ENCODE peak calls at places on chromosomes 5 and 9, in eight cellular contexts. L is cardiac fibroblast; G is astrocyte of the spinal cord; B is GM06990; H is astrocyte; K is neural crest cell; S is CD8-positive, alpha-beta T cell; C is uterus. F is an unnamed sample.

GRCh38 chr9:2016411-2017208 is 1.5 kb downstream of the SMARCA2 start:
- DNase-seq in C (peak; percentile 75), G (peak; percentile 78), L (peak; percentile 81), H (peak; percentile 70), B (peak; percentile 80), K (peak; percentile 22), S (peak; percentile 64), F (peak; percentile 65)

GRCh38 chr5:77993141-77993540 is 217.0 kb upstream of the TBCA start:
- DNase-seq in G (no peak), K (no peak), C (no peak), S (no peak), L (no peak), B (no peak), H (no peak), F (no peak)

GRCh38 chr5:148043705-148044104 is 20.1 kb upstream of the SPINK5 start:
- DNase-seq in B (no peak), S (no peak), L (no peak), C (no peak), H (no peak), K (no peak), G (no peak), F (no peak)

GRCh38 chr5:90111354-90112070 is 298.0 kb downstream of the CETN3 start:
- DNase-seq in H (peak; percentile 12), K (no peak), C (no peak), G (peak; percentile 50), L (peak; percentile 77), S (no peak), B (no peak), F (no peak)

GRCh38 chr5:179416114-179416730 is 71.0 kb upstream of the ADAMTS2 start:
- DNase-seq in K (no peak), G (no peak), S (no peak), H (no peak), L (no peak), B (no peak), C (no peak), F (no peak)

GRCh38 chr5:25448190-25448621 is 803.4 kb upstream of the CDH10 start:
- DNase-seq in L (no peak), C (no peak), K (no peak), S (no peak), G (no peak), B (no peak), H (no peak), F (no peak)

GRCh38 chr9:95065224-95065623 is 252.3 kb downstream of the FANCC start:
- DNase-seq in G (no peak), C (no peak), B (no peak), S (no peak), H (no peak), L (no peak), K (no peak), F (no peak)

GRCh38 chr5:68886814-68887213 is 207.0 kb upstream of the SLC30A5 start:
- DNase-seq in G (no peak), S (no peak), K (no peak), H (no peak), B (no peak), C (no peak), L (no peak), F (no peak)

GRCh38 chr5:34552686-34553085 is 103.4 kb upstream of the RAI14 start:
- DNase-seq in G (no peak), S (no peak), B (no peak), L (no peak), H (no peak), C (no peak), K (no peak), F (no peak)

GRCh38 chr9:36721846-36722588 is 149.3 kb downstream of the MELK start:
- DNase-seq in C (no peak), B (no peak), L (peak; percentile 11), H (no peak), S (no peak), K (no peak), G (no peak), F (no peak)

GRCh38 chr5:132952829-132953228 is 10.6 kb downstream of the AFF4 start:
- DNase-seq in C (no peak), B (no peak), H (no peak), K (no peak), S (no peak), L (no peak), G (no peak), F (no peak)

GRCh38 chr5:38069360-38069759 is 189.0 kb upstream of the EGFLAM start:
- DNase-seq in H (peak; percentile 18), S (no peak), B (no peak), G (no peak), K (no peak), L (peak; percentile 23), C (no peak), F (no peak)

GRCh38 chr9:89109666-89110065 is 69.0 kb downstream of the SHC3 start:
- DNase-seq in C (no peak), G (no peak), S (no peak), B (no peak), H (peak; percentile 8), K (no peak), L (peak; percentile 42), F (peak; percentile 28)

GRCh38 chr9:131562032-131562959 is 17.0 kb downstream of the PRRT1B start:
- DNase-seq in H (peak; percentile 53), K (no peak), B (no peak), L (peak; percentile 43), G (peak; percentile 12), S (no peak), C (no peak), F (no peak)

GRCh38 chr5:10192309-10192708 is 57.4 kb downstream of the ATPSCKMT start:
- DNase-seq in G (peak; percentile 53), B (no peak), L (peak; percentile 56), S (no peak), H (peak; percentile 66), K (no peak), C (no peak), F (peak; percentile 69)

GRCh38 chr5:103475629-103476240 is 86.9 kb downstream of the NUDT12 start:
- DNase-seq in C (no peak), H (peak; percentile 17), S (no peak), G (peak; percentile 67), K (no peak), L (peak; percentile 79), B (no peak), F (peak; percentile 62)

GRCh38 chr5:52725065-52725746 is 62.5 kb upstream of the ITGA1 start:
- DNase-seq in L (peak; percentile 45), S (peak; percentile 67), K (no peak), C (no peak), H (peak; percentile 16), B (peak; percentile 30), G (no peak), F (no peak)

GRCh38 chr5:170632266-170632984 is 128.6 kb downstream of the KCNIP1 start:
- DNase-seq in G (no peak), L (no peak), C (no peak), K (peak; percentile 25), H (no peak), S (no peak), B (no peak), F (no peak)
- TF ChIP-seq CTCF in G (peak; percentile 1), L (peak; percentile 19), C (no peak), K (peak; percentile 13), H (no peak), S (no peak), B (no peak), F (no peak)

DNA sequence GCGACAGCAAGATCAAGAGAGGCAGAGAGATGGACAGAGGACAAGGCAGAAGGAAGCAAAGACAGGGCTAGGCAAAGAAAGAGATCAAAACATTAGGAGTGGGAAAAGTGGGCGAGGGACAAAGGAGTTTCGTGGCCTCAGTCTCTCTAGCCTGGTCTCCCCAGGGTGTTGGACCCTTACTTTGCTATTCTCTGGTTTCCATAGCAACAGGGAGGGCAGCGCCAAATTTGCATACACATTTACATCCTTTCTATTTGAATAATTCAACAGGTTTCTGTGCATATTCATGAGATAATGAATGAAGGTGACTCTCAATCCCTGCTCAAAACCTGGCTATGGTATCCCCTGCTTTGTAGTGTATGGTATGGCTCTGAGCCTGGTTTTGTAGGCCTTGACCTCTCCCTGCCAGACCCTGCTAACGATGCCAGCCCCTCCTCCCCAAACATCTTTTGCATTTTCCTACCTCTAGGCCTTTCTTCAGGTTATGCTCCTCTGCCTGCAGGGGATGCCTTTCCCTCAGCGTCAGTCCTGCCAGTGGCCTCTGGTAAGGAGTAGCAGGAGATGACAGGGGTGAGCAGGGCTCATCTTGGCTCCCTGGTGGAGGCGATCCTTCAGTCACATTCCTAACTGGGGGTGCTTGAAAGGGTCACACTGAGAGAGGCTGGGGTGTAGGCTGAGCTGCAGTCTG is 9.9 kb downstream of the RPP25L start:
- DNase-seq in L (no peak), C (no peak), K (no peak), H (no peak), S (no peak), G (no peak), B (no peak), F (no peak)
- TF ChIP-seq CTCF in L (no peak), C (no peak), K (no peak), H (no peak), S (no peak), G (no peak), B (no peak), F (no peak)

DNA sequence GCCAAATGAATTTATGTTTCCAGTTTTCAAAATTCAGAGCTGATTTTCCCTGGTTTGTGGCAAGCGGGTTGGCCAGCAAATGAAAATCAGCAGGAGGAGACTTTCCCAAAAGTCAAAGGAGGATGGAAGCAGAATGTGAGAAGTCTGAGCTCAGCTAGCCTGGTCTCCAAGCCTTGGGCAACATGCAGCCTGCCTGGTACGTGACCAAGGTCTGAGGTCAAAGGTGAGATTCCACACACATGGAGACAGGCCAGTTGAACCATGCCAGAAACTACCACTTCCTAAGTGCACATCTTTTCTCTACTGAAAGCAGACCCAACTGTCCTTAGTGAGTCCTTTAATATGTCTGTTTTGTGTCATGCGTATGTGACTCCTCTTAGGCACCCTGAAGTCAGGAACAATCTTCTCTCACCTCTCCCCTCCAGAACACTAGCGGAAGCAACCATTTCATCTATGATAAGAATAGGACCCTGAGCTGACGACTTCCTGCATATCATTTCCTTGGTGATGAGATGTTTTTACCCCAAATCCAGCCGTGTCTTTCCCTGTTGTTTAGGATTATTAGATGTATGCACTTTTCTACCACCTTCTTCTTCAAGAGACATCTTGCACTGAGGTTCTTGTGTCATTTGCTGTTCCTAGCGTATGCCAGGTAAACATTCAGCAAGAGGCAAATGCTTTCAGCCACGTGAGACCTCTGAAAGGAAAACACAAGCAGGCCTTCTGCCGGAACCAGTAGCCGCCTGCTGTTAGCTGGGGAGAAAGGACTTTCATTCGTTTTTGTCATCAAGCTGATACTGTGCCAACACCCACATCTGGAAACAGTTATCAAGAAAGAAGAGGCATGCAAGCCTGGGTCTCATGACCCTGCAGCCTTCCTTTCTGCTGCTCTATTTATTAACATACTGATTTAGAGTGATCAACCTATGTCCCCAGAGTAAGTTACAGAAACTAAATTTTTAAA is 9.7 kb upstream of the TGFBI start:
- DNase-seq in H (peak; percentile 96), B (no peak), S (no peak), G (peak; percentile 98), K (no peak), C (peak; percentile 62), L (peak; percentile 99), F (peak; percentile 97)
- TF ChIP-seq CTCF in H (peak; percentile 40), B (no peak), S (no peak), G (peak; percentile 45), K (no peak), C (peak; percentile 28), L (peak; percentile 55), F (peak; percentile 71)

DNA sequence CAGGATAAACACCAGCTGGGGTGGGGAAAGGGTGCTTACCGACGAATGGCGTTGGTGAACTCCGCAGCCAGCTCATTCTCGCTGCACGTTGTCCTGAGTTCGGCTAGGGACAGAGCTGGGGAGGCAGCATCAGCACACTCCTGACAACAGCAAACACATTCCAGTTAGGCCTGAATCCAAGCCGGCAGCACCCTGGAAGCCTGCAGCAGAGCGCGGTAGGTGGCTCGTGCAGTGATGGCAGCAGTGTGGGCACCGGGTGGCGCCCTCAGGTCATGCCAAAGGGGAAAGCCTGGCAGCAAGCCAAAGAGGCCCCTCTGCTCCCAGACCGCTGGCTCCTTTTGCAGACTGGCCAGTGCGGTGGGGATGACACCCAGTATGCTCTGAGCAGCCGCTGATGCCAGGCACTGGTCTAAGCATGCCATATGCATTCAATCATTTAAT is 66.9 kb downstream of the DCP2 start:
- DNase-seq in K (peak; percentile 25), C (peak; percentile 29), B (no peak), L (peak; percentile 32), S (peak; percentile 16), H (no peak), G (peak; percentile 35), F (peak; percentile 52)
- TF ChIP-seq CTCF in K (peak; percentile 41), C (peak; percentile 24), B (peak; percentile 19), L (no peak), S (peak; percentile 24), H (no peak), G (peak; percentile 42), F (peak; percentile 70)

F was measured in HFFc6.